ENCODE peak calls at places on chromosomes 4 and X, in seven cellular contexts. G is ovary, D is adrenal gland, H is AG04450, F is RWPE2, W is mammary epithelial cell, N is Peyer's patch. X is an unnamed sample. For H3K27me3, the result is how much of the 10 kb centered on the place peaks cover.

GRCh38 chr4:986428-986948 is 356 bp upstream of the IDUA start:
- DNase-seq in G (no peak), D (no peak), H (no peak), F (no peak), W (no peak), N (no peak), X (no peak)

GRCh38 chr4:57320217-57320616 is 210.0 kb upstream of the IGFBP7 start:
- DNase-seq in G (no peak), D (no peak), H (no peak), F (no peak), W (no peak), N (no peak), X (no peak)

GRCh38 chr4:144645102-144645469 is 870 bp upstream of the HHIP start:
- DNase-seq in G (peak), D (peak), H (no peak), F (no peak), W (no peak), N (no peak), X (no peak)

GRCh38 chrX:150314186-150314585 is 48.9 kb upstream of the MAMLD1 start:
- DNase-seq in G (no peak), D (no peak), H (no peak), F (no peak), W (no peak), N (no peak), X (no peak)

GRCh38 chrX:138745215-138745614 is 33.7 kb upstream of the FGF13 start:
- DNase-seq in G (no peak), D (peak), H (no peak), F (no peak), W (peak), N (no peak), X (no peak)

GRCh38 chrX:100413231-100413630 is 3.2 kb upstream of the PCDH19 start:
- DNase-seq in G (peak), D (peak), H (no peak), F (no peak), W (peak), N (no peak), X (no peak)

GRCh38 chr4:80592950-80593349 is 257.4 kb downstream of the CFAP299 start:
- DNase-seq in G (no peak), D (no peak), H (no peak), F (no peak), W (no peak), N (no peak), X (no peak)

GRCh38 chrX:106341823-106342222 is 173.7 kb downstream of the PWWP3B start:
- DNase-seq in G (no peak), D (no peak), H (no peak), F (no peak), W (no peak), N (no peak), X (no peak)

GRCh38 chrX:5051831-5052491 is 1176.7 kb downstream of the NLGN4X start:
- DNase-seq in G (no peak), D (peak), H (no peak), F (peak), W (peak), N (peak), X (no peak)

GRCh38 chr4:5044341-5044740 is 6.9 kb upstream of the STK32B start:
- DNase-seq in G (no peak), D (no peak), H (no peak), F (no peak), W (no peak), N (no peak), X (no peak)

GRCh38 chr4:13543648-13544555 is at the start of gene NKX3-2:
- DNase-seq in G (no peak), D (no peak), H (no peak), F (peak), W (peak), N (no peak), X (no peak)

GRCh38 chr4:73730292-73730691 is 10.1 kb upstream of the CXCL8 start:
- DNase-seq in G (no peak), D (no peak), H (no peak), F (no peak), W (no peak), N (no peak), X (no peak)

GRCh38 chrX:71927040-71927439 is 16.4 kb downstream of the NHSL2 start:
- DNase-seq in G (no peak), D (no peak), H (no peak), F (no peak), W (no peak), N (no peak), X (no peak)

GRCh38 chr4:43233321-43233720 is 340.8 kb downstream of the GRXCR1 start:
- DNase-seq in G (no peak), D (no peak), H (no peak), F (no peak), W (no peak), N (no peak), X (no peak)

GRCh38 chrX:110004210-110004609 is 1.3 kb downstream of the TMEM164 start:
- DNase-seq in G (no peak), D (peak), H (no peak), F (no peak), W (peak), N (peak), X (no peak)

GRCh38 chrX:53324085-53324484 is 42.7 kb upstream of the IQSEC2 start:
- DNase-seq in G (no peak), D (no peak), H (no peak), F (no peak), W (no peak), N (no peak), X (no peak)

GRCh38 chr4:99324978-99325377 is 3.8 kb upstream of the ADH1B start:
- DNase-seq in G (peak), D (peak), H (peak), F (no peak), W (no peak), N (peak), X (no peak)

GRCh38 chr4:21628116-21628515 is 320.5 kb downstream of the KCNIP4 start:
- DNase-seq in G (no peak), D (no peak), H (no peak), F (no peak), W (no peak), N (no peak), X (no peak)

GRCh38 chr4:80142396-80143304 is 54.7 kb upstream of the PRDM8 start:
- DNase-seq in G (no peak), D (no peak), H (no peak), F (no peak), W (no peak), N (no peak), X (no peak)

GRCh38 chr4:122131562-122132157 is 20.5 kb upstream of the BLTP1 start:
- DNase-seq in G (no peak), D (no peak), H (no peak), F (no peak), W (no peak), N (no peak), X (no peak)

GRCh38 chrX:71941145-71941544 is 30.5 kb downstream of the NHSL2 start:
- DNase-seq in G (no peak), D (no peak), H (no peak), F (no peak), W (no peak), N (no peak), X (no peak)

GRCh38 chrX:80765226-80765625 is 44.5 kb downstream of the BRWD3 start:
- DNase-seq in G (no peak), D (no peak), H (peak), F (no peak), W (peak), N (no peak), X (no peak)

GRCh38 chrX:121000589-121000988 is 15.0 kb upstream of the CT47A1 start:
- DNase-seq in G (no peak), D (no peak), H (no peak), F (no peak), W (peak), N (no peak), X (no peak)

GRCh38 chrX:83446355-83446754 is 61.7 kb upstream of the POU3F4 start:
- DNase-seq in G (no peak), D (no peak), H (no peak), F (no peak), W (no peak), N (no peak), X (no peak)

GRCh38 chrX:70171636-70172035 is 5.6 kb upstream of the DGAT2L6 start:
- DNase-seq in G (no peak), D (no peak), H (no peak), F (no peak), W (peak), N (no peak), X (no peak)

GRCh38 chr4:89614155-89614554 is 222.8 kb downstream of the SNCA start:
- DNase-seq in G (no peak), D (no peak), H (no peak), F (no peak), W (no peak), N (no peak), X (no peak)

GRCh38 chr4:4461850-4462249 is 74.9 kb downstream of the NSG1 start:
- DNase-seq in G (no peak), D (peak), H (no peak), F (no peak), W (no peak), N (peak), X (peak)

GRCh38 chrX:124401696-124402095 is 55.3 kb downstream of the SH2D1A start:
- DNase-seq in G (no peak), D (no peak), H (no peak), F (no peak), W (no peak), N (no peak), X (no peak)

GRCh38 chrX:10259716-10260115 is 102.9 kb downstream of the CLCN4 start:
- DNase-seq in G (no peak), D (no peak), H (no peak), F (no peak), W (no peak), N (no peak), X (no peak)

GRCh38 chrX:70480660-70481018 is 36.0 kb downstream of the DLG3 start:
- DNase-seq in G (peak), D (no peak), H (no peak), F (no peak), W (no peak), N (no peak), X (no peak)

GRCh38 chr4:177579649-177580048 is 137.4 kb upstream of the AGA start:
- DNase-seq in G (no peak), D (no peak), H (no peak), F (no peak), W (no peak), N (no peak), X (no peak)

GRCh38 chr4:125760956-125761355 is 446.2 kb downstream of the FAT4 start:
- DNase-seq in G (no peak), D (no peak), H (no peak), F (no peak), W (no peak), N (no peak), X (no peak)

GRCh38 chr4:125758438-125758837 is 443.7 kb downstream of the FAT4 start:
- DNase-seq in G (no peak), D (no peak), H (no peak), F (no peak), W (no peak), N (no peak), X (no peak)

GRCh38 chr4:125765936-125766335 is 451.2 kb downstream of the FAT4 start:
- DNase-seq in G (no peak), D (no peak), H (no peak), F (no peak), W (no peak), N (no peak), X (no peak)

GRCh38 chr4:125762537-125762936 is 447.8 kb downstream of the FAT4 start:
- DNase-seq in G (no peak), D (no peak), H (no peak), F (no peak), W (no peak), N (no peak), X (no peak)
- TF ChIP-seq CTCF in G (no peak), D (no peak), H (peak), F (no peak), W (no peak), N (no peak), X (no peak)

DNA sequence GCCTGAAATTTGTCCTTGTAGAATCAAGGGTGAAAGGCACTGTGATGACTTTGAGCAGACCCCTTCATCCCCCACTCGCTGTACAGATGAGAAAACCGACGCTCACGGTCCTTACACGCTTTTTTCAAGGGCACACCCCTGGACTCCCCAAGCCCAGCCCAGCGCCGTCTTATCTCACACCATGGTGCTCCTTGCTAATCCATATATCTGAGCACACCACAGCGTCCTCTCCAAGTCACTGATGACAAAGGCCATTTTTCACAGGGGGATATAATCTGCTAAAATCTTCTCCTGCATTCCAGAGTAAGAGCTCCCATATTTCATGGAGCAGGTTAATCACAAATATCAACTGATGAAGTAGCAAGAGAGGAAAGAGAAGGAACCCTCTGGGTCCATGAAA is 486.3 kb downstream of the BCOR start:
- DNase-seq in G (no peak), D (no peak), H (no peak), F (no peak), W (no peak), N (no peak), X (no peak)
- H3K27me3 ChIP-seq in G (under half), D (under half), H (under half), F (under half), W (under half), N (under half), X (under half)

DNA sequence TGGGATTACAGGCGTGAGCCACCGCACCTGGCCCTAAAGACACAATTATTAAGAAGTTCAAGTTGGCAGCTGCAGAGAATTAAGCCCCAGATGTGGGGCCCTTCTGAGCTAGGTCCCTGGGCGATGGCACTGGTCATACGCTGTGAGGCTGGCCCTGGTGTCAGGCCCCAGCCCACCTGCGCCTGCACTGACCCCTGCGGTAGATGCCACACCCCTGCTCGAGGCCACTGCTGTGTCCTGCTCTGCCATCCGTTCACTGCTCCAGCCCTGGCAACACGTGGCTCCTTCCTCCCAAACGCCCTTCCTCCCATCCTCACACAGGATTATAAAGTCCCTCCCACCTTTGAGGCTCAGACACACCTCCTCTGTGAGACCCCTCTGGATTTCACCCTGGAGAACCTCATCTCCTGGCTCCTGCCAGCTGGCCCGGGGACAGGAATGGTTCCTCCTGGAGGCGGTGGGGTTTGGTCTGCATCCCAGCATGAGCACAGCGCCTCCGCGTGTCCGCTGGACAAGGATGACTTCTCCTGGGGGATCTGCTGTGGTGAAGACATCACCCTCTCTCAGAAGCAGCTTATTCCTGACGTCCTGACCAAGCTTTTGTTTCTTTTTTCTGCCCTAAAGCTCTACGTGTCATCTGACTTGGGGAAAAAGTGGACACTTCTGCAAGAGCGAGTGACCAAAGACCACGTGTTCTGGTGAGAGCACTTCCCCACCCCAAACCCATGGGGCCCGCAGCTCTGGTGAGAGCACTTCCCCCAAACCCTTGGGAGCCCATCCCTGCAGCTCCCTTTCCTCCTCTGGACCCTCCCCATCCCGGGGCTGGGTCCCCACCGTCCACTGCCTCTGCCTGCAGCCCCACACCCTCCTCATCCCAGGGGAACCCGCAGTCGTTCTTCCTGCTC is 219.0 kb upstream of the PSAPL1 start:
- DNase-seq in G (peak), D (no peak), H (no peak), F (no peak), W (no peak), N (no peak), X (no peak)
- TF ChIP-seq CTCF in G (no peak), D (no peak), H (no peak), F (no peak), W (no peak), N (no peak), X (no peak)

GRCh38 chrX:152600853-152601635 is 36.7 kb upstream of the GABRQ start:
- DNase-seq in G (no peak), D (no peak), H (no peak), F (no peak), W (no peak), N (no peak), X (no peak)
- H3K27me3 ChIP-seq in G (under half), D (under half), H (under half), F (under half), W (under half), N (under half), X (under half)

GRCh38 chrX:137354851-137355250 is 211.1 kb upstream of the ZIC3 start:
- DNase-seq in G (no peak), D (no peak), H (no peak), F (no peak), W (no peak), N (no peak), X (no peak)

GRCh38 chrX:137353404-137353803 is 212.5 kb upstream of the ZIC3 start:
- DNase-seq in G (no peak), D (no peak), H (no peak), F (no peak), W (no peak), N (no peak), X (no peak)

DNA sequence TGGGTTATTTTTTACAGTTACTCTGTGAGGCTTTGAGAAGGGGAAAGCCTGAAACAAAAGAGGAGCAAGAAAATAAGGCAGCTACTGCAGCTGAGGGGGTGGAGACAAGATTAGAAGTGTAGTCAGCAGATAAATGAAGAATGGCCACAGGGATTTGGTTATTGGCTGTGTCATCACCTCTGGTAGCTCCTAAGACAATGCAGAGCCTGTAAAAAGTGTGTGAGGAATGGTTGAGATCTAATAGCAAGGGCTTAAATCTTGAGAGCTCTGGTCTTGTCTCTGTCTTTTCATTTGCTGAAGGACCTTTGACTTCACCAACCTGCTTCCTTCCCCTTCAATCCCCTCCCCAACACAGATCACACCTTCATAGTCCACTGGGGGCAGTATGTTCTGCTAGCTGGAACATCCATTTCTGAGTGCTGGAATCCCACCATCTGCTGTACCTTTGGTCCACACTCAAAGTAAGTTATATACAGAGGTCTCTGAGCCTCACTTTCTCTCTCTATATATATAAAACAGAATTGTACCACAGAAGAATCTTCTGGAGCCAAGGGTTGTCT is 213.7 kb upstream of the ZIC3 start:
- DNase-seq in G (no peak), D (no peak), H (no peak), F (no peak), W (no peak), N (no peak), X (no peak)
- TF ChIP-seq CTCF in G (no peak), D (no peak), H (no peak), F (no peak), W (no peak), N (no peak), X (no peak)

GRCh38 chr4:54099287-54099958 is 540 bp upstream of the GSX2 start:
- DNase-seq in G (no peak), D (no peak), H (no peak), F (no peak), W (no peak), N (no peak), X (no peak)
- H3K27me3 ChIP-seq in G (under half), D (half or more), H (half or more), F (half or more), W (under half), N (under half), X (half or more)

GRCh38 chr4:67892905-67893304 is 9.1 kb upstream of the TMPRSS11D start:
- DNase-seq in G (no peak), D (no peak), H (no peak), F (no peak), W (no peak), N (no peak), X (no peak)
- TF ChIP-seq CTCF in G (no peak), D (no peak), H (peak), F (no peak), W (peak), N (no peak), X (no peak)

X was measured in CD4-positive, alpha-beta T cell.